ENCODE peak calls at places on chromosomes 6 and 20, in four cellular contexts. X is psoas muscle, T is GM04504, K is cardiac fibroblast. Y is an unnamed sample.

GRCh38 chr6:99026135-99026534 is 78.4 kb upstream of the FBXL4 start:
- DNase-seq in K (peak; percentile 40), X (no peak), T (no peak), Y (no peak)

GRCh38 chr6:107624541-107624940 is 134.6 kb downstream of the SOBP start:
- DNase-seq in X (no peak), T (no peak), K (peak; percentile 45), Y (no peak)

GRCh38 chr6:142886431-142887170 is 58.4 kb downstream of the HIVEP2 start:
- DNase-seq in X (no peak), T (no peak), K (peak; percentile 71), Y (peak; percentile 86)

GRCh38 chr6:34207695-34208443 is 28.8 kb upstream of the HMGA1 start:
- DNase-seq in T (no peak), X (no peak), K (no peak), Y (no peak)

GRCh38 chr6:149082320-149082719 is 235.2 kb upstream of the TAB2 start:
- DNase-seq in T (peak; percentile 40), X (peak; percentile 77), K (peak; percentile 88), Y (peak; percentile 55)

GRCh38 chr20:50834599-50835005 is 39.7 kb downstream of the BCAS4 start:
- DNase-seq in K (peak; percentile 64), X (no peak), T (no peak), Y (no peak)

GRCh38 chr6:25921525-25922203 is 8.8 kb downstream of the SLC17A2 start:
- DNase-seq in T (no peak), K (no peak), X (no peak), Y (no peak)

GRCh38 chr6:18465410-18466154 is 78.4 kb downstream of the RNF144B start:
- DNase-seq in T (no peak), X (no peak), K (no peak), Y (no peak)